ENCODE peak calls at places on chromosomes 2 and 18, in nine cellular contexts. B is GM03348, J is RPMI7951, T is DMS153, Z is hippocampal formation, Q is GDM1, Y is NCI-H460, L is hypothalamus, N is OCI-LY7. A is an unnamed sample.

GRCh38 chr2:170842785-170843184 is 26.1 kb downstream of the GAD1 start:
- DNase-seq in B (peak), J (peak), T (no peak), Z (no peak), Q (no peak), Y (no peak), L (no peak), N (no peak), A (no peak)

GRCh38 chr2:26001743-26002341 is 19.5 kb upstream of the KIF3C start:
- DNase-seq in B (peak), J (peak), T (no peak), Z (peak), Q (peak), Y (no peak), L (peak), N (no peak), A (peak)

GRCh38 chr2:240958366-240959213 is 39.8 kb upstream of the SNED1 start:
- DNase-seq in B (no peak), J (no peak), T (no peak), Z (no peak), Q (no peak), Y (no peak), L (no peak), N (no peak), A (peak)

GRCh38 chr2:215579809-215580208 is 143.9 kb upstream of the FN1 start:
- DNase-seq in B (peak), J (peak), T (no peak), Z (no peak), Q (no peak), Y (peak), L (no peak), N (no peak), A (peak)

GRCh38 chr2:207256476-207257207 is 90.9 kb upstream of the KLF7 start:
- DNase-seq in B (peak), J (peak), T (no peak), Z (peak), Q (no peak), Y (no peak), L (no peak), N (no peak), A (no peak)

GRCh38 chr2:101188683-101189405 is 37.7 kb upstream of the TBC1D8 start:
- DNase-seq in B (peak), J (peak), T (no peak), Z (no peak), Q (no peak), Y (no peak), L (no peak), N (peak), A (no peak)

GRCh38 chr2:74548919-74549684 is 4.6 kb downstream of the LOXL3 start:
- DNase-seq in B (peak), J (no peak), T (no peak), Z (no peak), Q (no peak), Y (peak), L (peak), N (no peak), A (peak)

GRCh38 chr2:221758076-221758475 is 186.0 kb upstream of the EPHA4 start:
- DNase-seq in B (no peak), J (no peak), T (no peak), Z (no peak), Q (no peak), Y (no peak), L (no peak), N (peak), A (no peak)

GRCh38 chr2:67649331-67650071 is 252.4 kb downstream of the ETAA1 start:
- DNase-seq in B (peak), J (peak), T (peak), Z (no peak), Q (no peak), Y (no peak), L (no peak), N (no peak), A (peak)

GRCh38 chr2:108615480-108616090 is 81.3 kb downstream of the LIMS1 start:
- DNase-seq in B (no peak), J (no peak), T (peak), Z (no peak), Q (no peak), Y (no peak), L (no peak), N (peak), A (no peak)

GRCh38 chr2:30765876-30766470 is 41.3 kb downstream of the CAPN13 start:
- DNase-seq in B (no peak), J (no peak), T (no peak), Z (no peak), Q (no peak), Y (no peak), L (no peak), N (no peak), A (no peak)

GRCh38 chr18:837922-838321 is 25.9 kb upstream of the YES1 start:
- DNase-seq in B (no peak), J (no peak), T (no peak), Z (no peak), Q (no peak), Y (no peak), L (no peak), N (no peak), A (no peak)

GRCh38 chr2:234947556-234947955 is 4.3 kb upstream of the SH3BP4 start:
- DNase-seq in B (no peak), J (peak), T (no peak), Z (no peak), Q (no peak), Y (no peak), L (no peak), N (no peak), A (no peak)

GRCh38 chr2:119338826-119339561 is 27.6 kb downstream of the C2orf76 start:
- DNase-seq in B (no peak), J (no peak), T (no peak), Z (no peak), Q (peak), Y (no peak), L (no peak), N (peak), A (no peak)

GRCh38 chr18:70276416-70277145 is 12.3 kb upstream of the SOCS6 start:
- DNase-seq in B (no peak), J (no peak), T (no peak), Z (no peak), Q (no peak), Y (no peak), L (no peak), N (no peak), A (no peak)

GRCh38 chr2:234459401-234460009 is 37.4 kb downstream of the ARL4C start:
- DNase-seq in B (no peak), J (no peak), T (no peak), Z (no peak), Q (no peak), Y (no peak), L (no peak), N (no peak), A (no peak)